ENCODE peak calls at places on chromosome 5, in four cellular contexts. G, J, I and Z are unnamed samples.

GRCh38 chr5:119388619-119389190 is 32.9 kb downstream of the TNFAIP8 start:
- DNase-seq in J (no peak), G (no peak), I (no peak), Z (no peak)

GRCh38 chr5:126865299-126865698 is 88.4 kb downstream of the LMNB1 start:
- DNase-seq in J (no peak), I (peak), G (no peak), Z (no peak)

GRCh38 chr5:167716376-167716775 is 575.1 kb upstream of the WWC1 start:
- DNase-seq in I (no peak), G (no peak), J (no peak), Z (no peak)

GRCh38 chr5:122295138-122295537 is 16.9 kb upstream of the SNCAIP start:
- DNase-seq in J (peak), I (peak), G (no peak), Z (no peak)

GRCh38 chr5:116274251-116274650 is 189.4 kb downstream of the COMMD10 start:
- DNase-seq in I (no peak), G (no peak), J (no peak), Z (no peak)

GRCh38 chr5:83564069-83564749 is 92.7 kb downstream of the VCAN start:
- DNase-seq in G (no peak), I (peak), J (no peak), Z (peak)

GRCh38 chr5:131379723-131380122 is 115.9 kb downstream of the CDC42SE2 start:
- DNase-seq in J (no peak), G (no peak), I (no peak), Z (no peak)

GRCh38 chr5:54363669-54364068 is 53.3 kb upstream of the ARL15 start:
- DNase-seq in I (peak), J (no peak), G (no peak), Z (no peak)

GRCh38 chr5:176360894-176361436 is 599 bp downstream of the KIAA1191 start:
- DNase-seq in I (peak), J (peak), G (no peak), Z (no peak)

GRCh38 chr5:54835642-54836041 is 149.8 kb downstream of the ESM1 start:
- DNase-seq in J (no peak), G (no peak), I (no peak), Z (no peak)

GRCh38 chr5:177495243-177496060 is 2.0 kb downstream of the PDLIM7 start:
- DNase-seq in I (peak), J (peak), G (no peak), Z (peak)

GRCh38 chr5:142102980-142103379 is 5.6 kb upstream of the NDFIP1 start:
- DNase-seq in J (no peak), G (no peak), I (no peak), Z (peak)

DNA sequence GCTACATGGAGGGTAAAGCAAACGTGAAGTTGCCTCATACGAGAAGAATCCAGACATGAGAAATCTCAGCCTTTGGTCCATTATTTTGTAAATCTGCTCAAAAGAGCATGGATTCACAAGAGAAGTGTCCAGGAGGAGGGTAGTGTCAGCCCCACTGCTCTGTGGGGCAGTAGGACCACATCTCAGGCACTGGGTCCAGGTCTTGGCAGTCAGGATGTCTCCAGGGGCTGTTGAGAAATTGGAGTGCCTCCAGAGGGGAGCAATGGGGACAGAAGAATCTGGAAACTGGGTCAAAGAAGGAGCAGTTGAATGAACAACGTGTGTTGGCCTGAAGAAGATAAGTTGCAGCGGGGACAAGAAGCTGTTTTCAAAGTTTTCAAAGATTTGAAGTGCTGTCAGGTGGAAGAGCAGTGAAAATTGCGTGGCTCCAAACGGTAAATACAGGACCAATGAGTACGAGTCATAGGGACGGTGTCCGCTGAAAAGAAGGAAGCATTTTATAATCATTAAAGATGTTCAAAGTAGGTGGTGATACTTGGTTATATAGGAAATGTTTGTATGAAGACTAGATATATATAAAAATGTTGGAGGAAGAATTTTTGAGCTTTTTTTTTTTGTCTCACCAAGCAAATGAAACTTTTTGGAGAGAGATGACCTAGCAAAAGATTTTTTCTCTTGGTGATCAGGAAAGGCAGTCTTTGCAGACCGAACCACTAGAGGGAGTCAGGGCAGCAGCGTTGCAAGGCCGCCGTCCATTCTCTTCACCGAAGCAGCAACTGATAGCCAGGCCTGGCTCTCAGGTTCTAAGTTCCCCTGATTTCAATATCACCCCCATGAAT is 57.1 kb upstream of the ZBED3 start:
- DNase-seq in J (peak), G (peak), I (peak), Z (peak)
- TF ChIP-seq CTCF in J (peak), G (peak), I (peak), Z (peak)

GRCh38 chr5:27241564-27242257 is 203.3 kb upstream of the CDH9 start:
- DNase-seq in J (no peak), G (no peak), I (peak), Z (no peak)
- TF ChIP-seq CTCF in J (no peak), G (no peak), I (peak), Z (no peak)

GRCh38 chr5:10304932-10305331 is 2.8 kb downstream of the CMBL start:
- DNase-seq in J (no peak), G (no peak), I (no peak), Z (peak)
- TF ChIP-seq CTCF in J (no peak), G (peak), I (no peak), Z (no peak)

DNA sequence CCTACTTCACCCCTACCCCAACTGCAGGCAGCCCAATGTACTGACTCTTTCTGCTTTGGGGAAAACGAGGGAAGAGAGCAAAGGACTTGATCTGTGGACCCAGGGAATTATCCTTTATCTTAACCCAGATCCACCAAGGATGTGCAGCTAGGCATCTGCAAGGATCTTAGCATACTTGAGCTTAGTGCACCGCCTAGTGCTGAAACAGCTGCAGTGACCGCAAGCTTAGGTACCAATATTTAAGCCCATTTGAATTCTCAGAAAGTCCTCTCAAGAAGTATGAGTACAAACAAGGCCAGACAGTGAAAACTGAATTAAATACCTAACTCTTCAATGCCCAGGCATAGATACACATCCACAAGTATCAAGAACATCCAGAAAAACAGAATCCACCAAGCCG is 576.7 kb upstream of the ADAMTS16 start:
- DNase-seq in I (peak), J (peak), G (no peak), Z (no peak)
- TF ChIP-seq CTCF in I (peak), J (no peak), G (no peak), Z (no peak)

GRCh38 chr5:42654645-42655044 is 102.0 kb upstream of the CCDC152 start:
- DNase-seq in G (no peak), J (no peak), I (no peak), Z (no peak)
- TF ChIP-seq CTCF in G (no peak), J (no peak), I (no peak), Z (no peak)

GRCh38 chr5:103474671-103475070 is 87.9 kb downstream of the NUDT12 start:
- DNase-seq in I (no peak), J (no peak), G (no peak), Z (no peak)
- TF ChIP-seq CTCF in I (no peak), J (no peak), G (no peak), Z (no peak)

DNA sequence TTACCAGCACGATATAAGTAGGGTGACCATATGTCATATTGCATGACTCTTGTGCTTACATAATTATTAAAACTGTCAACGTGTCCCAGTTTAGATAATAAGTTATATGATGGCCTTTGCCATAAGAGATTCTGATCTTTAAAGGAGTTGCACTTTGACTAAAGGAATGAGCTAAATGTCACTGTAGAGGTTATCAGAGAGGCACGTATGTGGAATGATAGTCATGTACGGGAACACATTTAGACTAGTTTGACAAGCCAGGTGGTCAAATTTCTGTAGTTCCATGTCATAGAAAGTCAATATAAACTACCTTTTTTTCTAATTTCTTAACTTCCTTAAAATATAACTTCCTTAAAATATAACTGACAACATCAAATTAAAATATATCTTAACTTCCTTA is 212.7 kb upstream of the CD180 start:
- DNase-seq in J (no peak), I (no peak), G (no peak), Z (no peak)
- TF ChIP-seq CTCF in J (no peak), I (no peak), G (no peak), Z (no peak)